ENCODE peak calls at places on chromosomes 3 and 15, in six cellular contexts. M, R, J, E, U and B are unnamed samples. For H3K4me1 and H3K9me3, the result is how much of the 10 kb centered on the place peaks cover.

GRCh38 chr3:159128628-159129027 is 326.8 kb downstream of the MFSD1 start:
- DNase-seq in M (no peak), R (peak), J (no peak), E (no peak), U (no peak), B (no peak)

GRCh38 chr15:48644827-48645557 is 517 bp downstream of the FBN1 start:
- DNase-seq in M (peak), R (no peak), J (peak), E (peak), U (peak), B (peak)

GRCh38 chr15:54812383-54812782 is 384.4 kb downstream of the RSL24D1 start:
- DNase-seq in M (no peak), R (no peak), J (no peak), E (no peak), U (no peak), B (no peak)

GRCh38 chr15:34055868-34056595 is 17.0 kb upstream of the AVEN start:
- DNase-seq in M (no peak), R (no peak), J (no peak), E (no peak), U (no peak), B (no peak)

GRCh38 chr15:63373866-63374548 is 7.6 kb downstream of the CA12 start:
- DNase-seq in M (no peak), R (no peak), J (no peak), E (no peak), U (no peak), B (no peak)

GRCh38 chr3:8500966-8501365 is 657 bp upstream of the LMCD1 start:
- DNase-seq in M (no peak), R (no peak), J (no peak), E (no peak), U (no peak), B (no peak)

GRCh38 chr15:77014137-77015081 is 19.5 kb downstream of the PSTPIP1 start:
- DNase-seq in M (peak), R (no peak), J (no peak), E (peak), U (no peak), B (no peak)

GRCh38 chr15:50676799-50677483 is 9.7 kb downstream of the TRPM7 start:
- DNase-seq in M (no peak), R (no peak), J (no peak), E (no peak), U (no peak), B (no peak)

GRCh38 chr3:95037097-95037496 is 974.2 kb downstream of the NSUN3 start:
- DNase-seq in M (no peak), R (no peak), J (no peak), E (no peak), U (no peak), B (no peak)

GRCh38 chr3:192901435-192901834 is 16.2 kb downstream of the MB21D2 start:
- DNase-seq in M (no peak), R (no peak), J (no peak), E (no peak), U (no peak), B (no peak)

GRCh38 chr15:79901958-79902357 is 5.1 kb upstream of the MTHFS start:
- DNase-seq in M (no peak), R (peak), J (no peak), E (no peak), U (no peak), B (no peak)

GRCh38 chr3:2697589-2697988 is 412.6 kb downstream of the IL5RA start:
- DNase-seq in M (no peak), R (no peak), J (no peak), E (no peak), U (no peak), B (no peak)

GRCh38 chr15:79168922-79169322 is 78.3 kb upstream of the RASGRF1 start:
- DNase-seq in M (no peak), R (no peak), J (peak), E (no peak), U (no peak), B (no peak)

GRCh38 chr3:15845475-15845874 is 47.7 kb upstream of the ANKRD28 start:
- DNase-seq in M (no peak), R (no peak), J (no peak), E (no peak), U (no peak), B (no peak)

GRCh38 chr15:47817825-47818681 is 100.7 kb downstream of the SEMA6D start:
- DNase-seq in M (no peak), R (no peak), J (no peak), E (no peak), U (no peak), B (no peak)

GRCh38 chr3:152772622-152773021 is 62.3 kb upstream of the P2RY1 start:
- DNase-seq in M (no peak), R (no peak), J (no peak), E (no peak), U (no peak), B (no peak)

GRCh38 chr15:77907824-77908751 is 169.4 kb downstream of the TBC1D2B start:
- DNase-seq in M (no peak), R (no peak), J (peak), E (no peak), U (no peak), B (peak)

GRCh38 chr3:170584585-170585007 is 1.3 kb downstream of the SLC7A14 start:
- DNase-seq in M (peak), R (peak), J (peak), E (peak), U (peak), B (peak)

GRCh38 chr3:133870822-133871221 is 24.9 kb downstream of the RAB6B start:
- DNase-seq in M (no peak), R (no peak), J (no peak), E (no peak), U (no peak), B (no peak)

GRCh38 chr3:69441028-69441427 is 55.1 kb upstream of the FRMD4B start:
- DNase-seq in M (no peak), R (no peak), J (no peak), E (no peak), U (no peak), B (no peak)

GRCh38 chr3:56415672-56416071 is 52.6 kb downstream of the ERC2 start:
- DNase-seq in M (no peak), R (no peak), J (no peak), E (no peak), U (no peak), B (no peak)

GRCh38 chr15:60787737-60788513 is 309.0 kb upstream of the ICE2 start:
- DNase-seq in M (no peak), R (no peak), J (no peak), E (no peak), U (no peak), B (no peak)

GRCh38 chr3:41274944-41275668 is 75.8 kb downstream of the CTNNB1 start:
- DNase-seq in M (no peak), R (no peak), J (no peak), E (no peak), U (no peak), B (no peak)

GRCh38 chr3:78506581-78507195 is 1261.1 kb downstream of the ROBO1 start:
- DNase-seq in M (no peak), R (no peak), J (no peak), E (no peak), U (no peak), B (no peak)

GRCh38 chr3:168121175-168121853 is 25.6 kb upstream of the GOLIM4 start:
- DNase-seq in M (peak), R (peak), J (no peak), E (no peak), U (no peak), B (no peak)

GRCh38 chr15:83108266-83109219 is 1.1 kb downstream of the TM6SF1 start:
- DNase-seq in M (peak), R (peak), J (no peak), E (peak), U (peak), B (no peak)

GRCh38 chr3:50248387-50248786 is 12.4 kb downstream of the GNAI2 start:
- DNase-seq in M (no peak), R (no peak), J (no peak), E (no peak), U (no peak), B (no peak)

GRCh38 chr3:23480981-23481380 is 277.9 kb downstream of the UBE2E2 start:
- DNase-seq in M (no peak), R (no peak), J (no peak), E (no peak), U (no peak), B (no peak)

GRCh38 chr3:28542351-28542750 is 193.7 kb upstream of the AZI2 start:
- DNase-seq in M (no peak), R (no peak), J (no peak), E (no peak), U (no peak), B (no peak)
- H3K4me1 ChIP-seq in M (under half), R (under half), J (under half), E (under half), U (under half), B (under half)

GRCh38 chr3:100910986-100911385 is 82.2 kb downstream of the ABI3BP start:
- DNase-seq in M (no peak), R (no peak), J (no peak), E (no peak), U (no peak), B (no peak)

GRCh38 chr3:100913870-100914654 is 79.2 kb downstream of the ABI3BP start:
- DNase-seq in M (no peak), R (peak), J (peak), E (no peak), U (peak), B (no peak)

GRCh38 chr3:100912571-100912970 is 80.7 kb downstream of the ABI3BP start:
- DNase-seq in M (no peak), R (no peak), J (no peak), E (no peak), U (no peak), B (no peak)

GRCh38 chr3:100911956-100912355 is 81.3 kb downstream of the ABI3BP start:
- DNase-seq in M (no peak), R (no peak), J (no peak), E (no peak), U (no peak), B (no peak)

GRCh38 chr3:100912976-100913375 is 80.2 kb downstream of the ABI3BP start:
- DNase-seq in M (no peak), R (no peak), J (no peak), E (no peak), U (no peak), B (no peak)
- H3K9me3 ChIP-seq in M (under half), R (under half), J (under half), E (under half), U (under half), B (under half)

DNA sequence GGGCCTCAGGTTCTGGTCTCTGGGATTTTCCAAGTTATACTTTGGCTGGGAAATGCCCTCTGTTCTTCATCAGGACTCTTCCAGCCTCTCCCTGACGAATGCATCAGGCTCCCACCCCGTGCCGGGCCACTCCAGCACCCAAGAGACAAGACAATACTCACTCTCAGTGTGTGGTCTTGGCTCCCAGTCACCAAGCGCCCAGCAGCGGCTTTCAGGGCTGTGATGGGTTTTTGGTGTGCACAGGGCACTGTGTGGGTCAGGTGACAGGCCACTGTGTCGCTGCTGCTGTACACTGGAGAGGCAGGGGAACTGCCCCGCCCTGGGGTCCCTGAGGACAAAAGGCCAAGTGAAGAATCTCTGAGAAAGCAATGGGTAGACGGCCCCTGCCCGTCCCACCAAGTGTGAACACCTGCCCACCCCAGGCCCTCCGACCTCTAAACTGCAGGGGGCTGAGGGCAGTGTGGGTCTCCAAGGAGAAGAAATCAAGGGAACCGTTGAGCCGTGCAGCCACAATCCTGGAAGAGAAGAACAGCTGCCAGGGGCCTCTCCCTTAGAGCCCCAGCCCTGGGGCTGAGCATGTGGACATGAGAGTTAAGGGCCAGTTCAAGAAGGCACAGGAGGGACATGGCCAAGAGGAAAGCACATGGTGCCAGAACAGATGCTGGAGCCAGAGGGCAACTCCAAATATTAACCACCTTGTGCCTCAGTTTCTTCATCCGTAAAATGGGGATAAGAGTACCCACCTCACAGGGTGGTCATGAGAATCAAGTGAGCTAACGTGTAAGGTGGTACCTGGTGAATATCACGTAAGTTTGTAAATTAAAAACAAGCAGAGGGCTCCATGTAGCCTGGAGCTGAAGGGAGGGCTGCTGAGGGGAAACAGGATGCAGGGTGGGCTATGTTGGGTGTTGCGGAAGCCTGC is 34.1 kb downstream of the PTPN23 start:
- DNase-seq in M (no peak), R (no peak), J (no peak), E (no peak), U (no peak), B (no peak)
- H3K4me1 ChIP-seq in M (under half), R (under half), J (under half), E (under half), U (under half), B (under half)

GRCh38 chr3:45814322-45814721 is 18.0 kb upstream of the SLC6A20 start:
- DNase-seq in M (no peak), R (no peak), J (no peak), E (no peak), U (no peak), B (no peak)
- H3K9me3 ChIP-seq in M (under half), R (under half), J (under half), E (under half), U (under half), B (under half)

GRCh38 chr3:71130516-71131384 is 452.8 kb downstream of the FOXP1 start:
- DNase-seq in M (no peak), R (peak), J (peak), E (peak), U (peak), B (peak)

GRCh38 chr3:71129611-71130515 is 453.7 kb downstream of the FOXP1 start:
- DNase-seq in M (no peak), R (no peak), J (no peak), E (no peak), U (no peak), B (peak)

GRCh38 chr3:71131893-71132314 is 451.6 kb downstream of the FOXP1 start:
- DNase-seq in M (no peak), R (no peak), J (peak), E (no peak), U (no peak), B (no peak)

GRCh38 chr3:71132995-71133730 is 450.4 kb downstream of the FOXP1 start:
- DNase-seq in M (no peak), R (no peak), J (peak), E (no peak), U (no peak), B (no peak)

GRCh38 chr3:71131385-71131871 is 452.1 kb downstream of the FOXP1 start:
- DNase-seq in M (no peak), R (no peak), J (no peak), E (no peak), U (no peak), B (no peak)
- H3K4me1 ChIP-seq in M (half or more), R (half or more), J (half or more), E (half or more), U (under half), B (under half)

GRCh38 chr3:49217688-49218470 is 46.5 kb downstream of the KLHDC8B start:
- DNase-seq in M (no peak), R (no peak), J (no peak), E (no peak), U (peak), B (no peak)

GRCh38 chr3:49213541-49213943 is 42.1 kb downstream of the KLHDC8B start:
- DNase-seq in M (no peak), R (no peak), J (no peak), E (no peak), U (no peak), B (no peak)

GRCh38 chr3:49213998-49214397 is 42.6 kb downstream of the KLHDC8B start:
- DNase-seq in M (no peak), R (no peak), J (no peak), E (no peak), U (no peak), B (no peak)

GRCh38 chr3:49222002-49222401 is 50.6 kb downstream of the KLHDC8B start:
- DNase-seq in M (no peak), R (no peak), J (no peak), E (no peak), U (no peak), B (no peak)

DNA sequence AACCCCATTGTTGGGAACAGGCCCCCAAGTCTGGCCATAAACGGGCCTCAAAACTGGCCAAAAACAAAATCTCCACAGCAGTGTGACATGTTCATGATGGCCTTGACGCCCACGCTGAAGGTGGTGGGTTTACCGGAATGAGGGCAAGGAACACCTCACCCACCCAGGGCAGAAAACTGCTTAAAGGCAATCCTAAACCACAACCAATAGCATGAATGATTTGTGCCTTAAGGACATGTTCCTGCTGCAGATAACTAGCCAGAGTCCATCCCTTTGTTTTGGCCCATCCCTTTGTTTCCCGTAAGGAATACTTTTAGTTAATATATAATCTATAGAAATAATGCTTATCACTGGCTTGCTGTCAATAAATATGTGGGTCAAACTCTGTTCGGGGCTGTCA is 47.7 kb downstream of the KLHDC8B start:
- DNase-seq in M (no peak), R (no peak), J (no peak), E (no peak), U (no peak), B (no peak)
- H3K9me3 ChIP-seq in M (under half), R (under half), J (under half), E (under half), U (under half), B (under half)

GRCh38 chr3:129604942-129605592 is 1.4 kb downstream of the PLXND1 start:
- DNase-seq in M (no peak), R (no peak), J (no peak), E (peak), U (no peak), B (no peak)
- H3K4me1 ChIP-seq in M (under half), R (half or more), J (under half), E (half or more), U (under half), B (under half)

DNA sequence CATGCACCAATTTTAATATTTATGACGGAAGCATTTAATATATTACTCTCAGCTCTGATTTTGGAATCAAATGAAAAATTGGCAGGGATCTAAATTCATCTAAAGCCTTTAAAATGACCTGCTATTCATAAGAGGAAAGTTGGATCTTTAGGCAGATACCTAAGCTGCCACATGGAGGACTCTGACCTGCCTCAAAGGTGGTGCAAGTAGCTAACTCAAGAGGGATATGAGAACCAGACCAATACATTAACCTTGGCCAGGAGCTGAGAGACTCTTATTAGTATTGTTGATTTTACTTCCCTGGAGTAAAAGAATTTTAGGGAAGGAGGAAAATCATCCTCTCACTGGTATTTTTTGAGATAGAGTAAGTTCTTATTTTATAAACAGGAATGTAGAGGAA is 17.7 kb downstream of the ZNF654 start:
- DNase-seq in M (no peak), R (no peak), J (no peak), E (no peak), U (no peak), B (no peak)
- H3K9me3 ChIP-seq in M (under half), R (under half), J (under half), E (under half), U (under half), B (under half)

DNA sequence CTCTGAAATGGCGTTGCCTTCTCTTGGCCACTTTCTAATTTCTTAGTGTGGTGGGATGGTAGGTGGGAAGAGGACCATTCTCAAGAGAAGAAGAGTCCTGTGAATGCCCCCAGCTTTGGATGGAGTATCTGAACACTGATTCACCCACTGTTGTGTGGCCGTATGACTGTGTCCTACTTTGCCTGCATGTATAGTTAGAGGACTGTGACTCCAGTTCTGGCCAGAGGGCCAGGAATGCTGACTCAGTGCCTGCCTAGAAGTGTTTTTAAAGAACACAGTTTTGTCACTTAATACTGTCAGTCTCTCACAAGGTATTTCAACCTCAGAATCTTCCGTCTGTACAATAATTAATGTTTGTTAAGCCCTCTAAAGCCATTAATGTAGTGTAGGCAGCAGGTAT is 2.1 kb downstream of the SEC61A1 start:
- DNase-seq in M (no peak), R (no peak), J (no peak), E (no peak), U (no peak), B (no peak)
- H3K4me1 ChIP-seq in M (under half), R (under half), J (under half), E (under half), U (under half), B (under half)